ENCODE peak calls at places on chromosomes 13 and 19, in nine cellular contexts. A is fibroblast of lung; R is upper lobe of right lung; B is dorsolateral prefrontal cortex; C is fibroblast of pulmonary artery; M is cardiac muscle cell; J is CD8-positive, alpha-beta memory T cell; X is H7; S is epithelial cell of proximal tubule. D is an unnamed sample.

GRCh38 chr19:3176715-3177501 is 1.7 kb upstream of the S1PR4 start:
- DNase-seq in A (peak), R (peak), B (no peak), C (no peak), M (no peak), J (peak), X (peak), S (no peak), D (no peak)

GRCh38 chr13:45863716-45864590 is 12.4 kb upstream of the SIAH3 start:
- DNase-seq in A (no peak), R (no peak), B (peak), C (no peak), M (no peak), J (no peak), X (no peak), S (no peak), D (no peak)

GRCh38 chr13:100589178-100589725 is 663 bp upstream of the GGACT start:
- DNase-seq in A (no peak), R (no peak), B (no peak), C (no peak), M (no peak), J (no peak), X (no peak), S (no peak), D (no peak)

GRCh38 chr13:97043302-97043701 is 49.0 kb upstream of the OXGR1 start:
- DNase-seq in A (peak), R (no peak), B (no peak), C (peak), M (peak), J (no peak), X (no peak), S (no peak), D (peak)

GRCh38 chr13:22193070-22193469 is 522.2 kb downstream of the FGF9 start:
- DNase-seq in A (no peak), R (no peak), B (no peak), C (no peak), M (no peak), J (no peak), X (no peak), S (no peak), D (no peak)

GRCh38 chr13:36275190-36276002 is 22.2 kb downstream of the CCDC169 start:
- DNase-seq in A (peak), R (no peak), B (no peak), C (peak), M (peak), J (no peak), X (no peak), S (no peak), D (peak)

GRCh38 chr19:56838930-56839664 is 1.4 kb downstream of the PEG3 start:
- DNase-seq in A (peak), R (peak), B (peak), C (peak), M (peak), J (no peak), X (no peak), S (peak), D (no peak)

GRCh38 chr13:52447354-52447753 is 3.1 kb downstream of the VPS36 start:
- DNase-seq in A (peak), R (no peak), B (no peak), C (no peak), M (no peak), J (no peak), X (no peak), S (no peak), D (no peak)

GRCh38 chr19:19575411-19575810 is 37.3 kb downstream of the CILP2 start:
- DNase-seq in A (no peak), R (no peak), B (no peak), C (no peak), M (no peak), J (no peak), X (peak), S (no peak), D (no peak)

GRCh38 chr13:95553614-95554385 is 1.3 kb downstream of the CLDN10 start:
- DNase-seq in A (no peak), R (no peak), B (no peak), C (no peak), M (peak), J (no peak), X (peak), S (no peak), D (no peak)

GRCh38 chr13:27024781-27025492 is 146.7 kb downstream of the USP12 start:
- DNase-seq in A (no peak), R (no peak), B (no peak), C (no peak), M (no peak), J (no peak), X (no peak), S (no peak), D (no peak)

GRCh38 chr19:19381007-19381926 is 24.2 kb upstream of the GATAD2A start:
- DNase-seq in A (no peak), R (no peak), B (no peak), C (no peak), M (no peak), J (no peak), X (peak), S (no peak), D (no peak)

GRCh38 chr13:45851171-45851889 is at the start of gene SIAH3:
- DNase-seq in A (peak), R (no peak), B (peak), C (peak), M (peak), J (no peak), X (peak), S (no peak), D (no peak)

GRCh38 chr13:108070491-108070890 is 144.8 kb downstream of the LIG4 start:
- DNase-seq in A (peak), R (no peak), B (no peak), C (no peak), M (no peak), J (no peak), X (no peak), S (no peak), D (no peak)

GRCh38 chr13:25085125-25085742 is 10.7 kb upstream of the PABPC3 start:
- DNase-seq in A (peak), R (no peak), B (peak), C (peak), M (peak), J (no peak), X (peak), S (peak), D (peak)

GRCh38 chr19:14370169-14370998 is 10.9 kb upstream of the ADGRE5 start:
- DNase-seq in A (no peak), R (no peak), B (no peak), C (no peak), M (no peak), J (peak), X (no peak), S (no peak), D (peak)
- H3K4me3 ChIP-seq in A (no peak), R (peak), B (no peak), C (no peak), M (no peak), J (peak), X (no peak), S (no peak), D (no peak)

GRCh38 chr19:35856001-35856400 is 710 bp upstream of the KIRREL2 start:
- DNase-seq in A (no peak), R (no peak), B (no peak), C (no peak), M (no peak), J (no peak), X (peak), S (no peak), D (no peak)
- H3K4me3 ChIP-seq in A (no peak), R (no peak), B (peak), C (no peak), M (peak), J (peak), X (peak), S (no peak), D (peak)

DNA sequence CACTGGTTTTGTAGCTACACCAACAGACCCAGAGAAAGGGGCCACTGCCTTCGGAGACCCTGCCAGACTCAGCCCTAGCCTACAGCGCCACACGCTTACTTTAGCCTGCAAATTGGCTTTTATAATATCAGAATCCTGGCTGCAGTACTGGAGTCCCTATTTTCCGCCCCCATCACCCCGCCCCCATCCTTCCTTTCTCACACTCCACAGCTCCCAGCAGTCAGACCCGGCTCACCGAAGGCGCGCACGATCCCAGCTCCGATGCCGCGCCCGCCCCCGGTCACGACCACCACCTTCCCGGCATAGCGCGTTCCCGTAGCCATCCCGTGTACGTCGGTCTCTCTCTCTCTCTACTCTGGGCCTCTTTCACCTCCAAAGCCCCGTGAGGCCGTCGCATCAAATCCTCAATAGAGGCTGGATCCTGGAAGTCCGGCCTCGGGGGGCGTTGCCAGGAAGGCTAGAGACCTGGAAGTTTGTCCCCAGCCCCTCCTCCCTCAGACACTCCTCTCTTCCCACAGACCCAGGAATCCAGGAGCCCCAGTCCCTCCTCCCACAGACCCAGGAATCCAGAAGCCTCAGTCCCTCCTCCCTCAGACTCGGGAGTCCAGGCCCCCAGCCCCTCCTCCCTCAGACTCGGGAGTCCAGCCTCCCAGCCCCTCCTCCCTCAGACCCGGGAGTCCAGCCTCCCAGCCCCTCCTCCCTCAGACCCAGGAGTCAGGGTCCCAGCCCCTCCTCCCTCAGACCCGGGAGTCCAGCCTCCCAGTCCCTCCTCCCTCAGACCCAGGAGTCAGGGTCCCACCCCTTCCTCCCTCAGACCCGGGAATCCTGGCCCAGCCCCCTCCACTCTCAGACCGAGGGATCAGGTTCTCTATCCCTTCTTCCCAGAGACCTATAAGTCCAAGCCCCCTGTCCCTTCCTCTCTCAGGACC is at the start of gene HSD17B14:
- DNase-seq in A (peak), R (peak), B (no peak), C (peak), M (peak), J (no peak), X (peak), S (no peak), D (peak)
- H3K4me3 ChIP-seq in A (peak), R (peak), B (peak), C (peak), M (peak), J (peak), X (peak), S (peak), D (peak)

GRCh38 chr19:4228765-4229178 is 551 bp upstream of the EBI3 start:
- DNase-seq in A (no peak), R (no peak), B (no peak), C (no peak), M (no peak), J (no peak), X (no peak), S (no peak), D (no peak)
- H3K4me3 ChIP-seq in A (no peak), R (no peak), B (no peak), C (no peak), M (no peak), J (no peak), X (no peak), S (no peak), D (no peak)

DNA sequence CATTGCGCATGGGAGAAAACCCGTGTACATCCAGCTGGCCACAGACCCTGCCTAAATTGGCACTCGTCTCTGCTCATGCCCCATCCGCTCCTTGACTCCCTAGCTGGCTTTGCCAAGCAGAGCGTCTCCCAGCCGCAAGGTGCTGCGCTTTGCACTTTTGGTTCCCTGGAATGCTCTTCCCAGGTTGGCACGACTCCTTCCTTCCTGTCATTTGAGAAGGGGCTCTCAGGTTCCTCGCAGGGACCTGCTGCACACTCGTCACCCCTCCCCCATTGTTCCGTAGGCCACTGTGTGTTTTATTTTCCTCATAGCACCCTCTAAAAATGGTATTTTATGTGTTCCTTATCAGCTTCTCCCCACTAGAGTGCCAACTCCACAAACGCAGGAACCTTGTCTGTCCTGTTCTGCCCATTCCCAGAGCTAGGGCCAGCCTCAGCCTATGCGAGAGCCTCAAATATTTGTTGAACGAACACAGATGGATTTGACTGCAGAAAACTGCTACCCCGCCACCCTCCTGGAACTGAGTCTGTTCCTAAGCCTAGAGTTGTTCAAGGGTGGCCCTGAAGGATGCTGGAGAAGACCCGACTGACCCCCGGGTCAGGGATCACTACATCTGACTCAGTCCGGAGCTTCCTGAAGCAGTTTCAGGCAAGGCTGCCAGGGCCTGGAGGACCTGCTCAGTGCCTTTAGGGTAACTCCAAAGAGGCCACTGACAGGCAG is 8.4 kb upstream of the CEBPA start:
- DNase-seq in A (no peak), R (peak), B (no peak), C (no peak), M (no peak), J (no peak), X (no peak), S (no peak), D (no peak)
- H3K4me3 ChIP-seq in A (no peak), R (no peak), B (no peak), C (no peak), M (no peak), J (no peak), X (no peak), S (no peak), D (no peak)

GRCh38 chr19:13848811-13849241 is 28.1 kb upstream of the NANOS3 start:
- DNase-seq in A (no peak), R (no peak), B (no peak), C (no peak), M (no peak), J (no peak), X (peak), S (no peak), D (no peak)

GRCh38 chr19:13847033-13847899 is 29.7 kb upstream of the NANOS3 start:
- DNase-seq in A (peak), R (peak), B (peak), C (peak), M (peak), J (peak), X (peak), S (peak), D (peak)

GRCh38 chr19:13847900-13848677 is 28.8 kb upstream of the NANOS3 start:
- DNase-seq in A (no peak), R (no peak), B (no peak), C (no peak), M (no peak), J (no peak), X (peak), S (no peak), D (no peak)

GRCh38 chr19:13844130-13844631 is 32.8 kb upstream of the NANOS3 start:
- DNase-seq in A (no peak), R (no peak), B (no peak), C (no peak), M (no peak), J (no peak), X (peak), S (no peak), D (no peak)

DNA sequence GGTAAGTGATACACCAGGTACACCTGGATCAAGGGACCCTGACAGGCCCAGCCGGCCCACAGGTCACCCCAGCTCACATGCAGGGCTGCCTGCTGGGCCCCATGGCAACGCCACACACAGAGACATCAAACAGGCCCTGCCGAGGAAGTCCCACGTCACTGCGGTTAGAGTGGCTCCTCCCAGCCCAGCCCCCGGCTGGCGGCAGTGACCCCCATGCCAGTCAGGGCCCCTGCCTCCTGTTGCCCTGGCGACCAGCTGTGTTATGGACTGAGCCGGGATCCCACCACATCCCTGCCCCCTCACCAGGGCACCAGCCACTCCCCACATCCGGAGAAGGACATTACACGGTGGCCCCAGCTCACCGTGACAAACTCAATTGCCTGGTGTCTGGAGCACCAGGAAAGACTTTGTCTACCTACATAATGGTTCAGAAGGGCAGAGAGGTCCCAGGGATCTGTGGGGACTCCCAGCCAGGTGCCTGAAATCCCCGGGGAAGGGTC is 30.4 kb upstream of the NANOS3 start:
- DNase-seq in A (peak), R (peak), B (no peak), C (peak), M (peak), J (peak), X (peak), S (peak), D (no peak)
- H3K4me3 ChIP-seq in A (peak), R (peak), B (peak), C (peak), M (peak), J (peak), X (peak), S (peak), D (peak)

GRCh38 chr13:106117640-106118039 is 417.8 kb downstream of the EFNB2 start:
- DNase-seq in A (no peak), R (no peak), B (no peak), C (no peak), M (no peak), J (no peak), X (no peak), S (no peak), D (no peak)

GRCh38 chr13:106112191-106112590 is 423.3 kb downstream of the EFNB2 start:
- DNase-seq in A (no peak), R (no peak), B (no peak), C (no peak), M (no peak), J (no peak), X (no peak), S (no peak), D (no peak)

GRCh38 chr13:106113796-106114195 is 421.7 kb downstream of the EFNB2 start:
- DNase-seq in A (no peak), R (no peak), B (no peak), C (no peak), M (no peak), J (no peak), X (no peak), S (no peak), D (no peak)

GRCh38 chr13:106117035-106117434 is 418.4 kb downstream of the EFNB2 start:
- DNase-seq in A (peak), R (no peak), B (no peak), C (no peak), M (peak), J (no peak), X (no peak), S (no peak), D (no peak)

DNA sequence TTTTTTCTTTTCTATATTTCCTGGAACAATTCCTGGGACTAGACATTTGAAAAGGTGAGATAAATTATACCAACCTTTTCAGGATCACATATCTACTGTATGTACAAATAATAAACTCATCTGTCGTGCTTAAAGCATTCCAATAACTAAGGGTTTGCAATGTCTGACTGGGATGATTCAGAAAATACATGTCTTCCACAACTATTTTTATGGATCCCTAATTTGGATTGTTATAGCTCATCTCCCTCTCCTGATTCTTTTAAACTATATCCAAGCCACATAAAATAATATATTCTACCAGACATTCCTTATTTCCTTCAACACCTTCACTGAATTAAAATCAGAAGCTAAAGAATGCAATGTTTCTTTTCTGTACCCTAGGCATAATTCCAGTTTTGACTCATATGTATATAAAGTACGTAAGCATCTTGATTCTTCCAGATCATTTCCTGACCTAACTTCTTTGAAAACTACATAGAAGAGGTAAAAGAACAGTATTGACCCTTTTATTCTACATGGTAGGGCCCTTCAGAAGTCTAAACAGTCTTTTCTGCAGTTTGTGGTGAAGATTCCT is 420.4 kb downstream of the EFNB2 start:
- DNase-seq in A (peak), R (no peak), B (no peak), C (no peak), M (no peak), J (no peak), X (no peak), S (no peak), D (no peak)
- H3K4me3 ChIP-seq in A (no peak), R (no peak), B (no peak), C (no peak), M (no peak), J (no peak), X (no peak), S (no peak), D (no peak)

GRCh38 chr19:16572332-16573211 is at the start of gene SLC35E1:
- DNase-seq in A (peak), R (peak), B (peak), C (peak), M (peak), J (peak), X (peak), S (peak), D (peak)

GRCh38 chr19:16571283-16571682 is 932 bp downstream of the SLC35E1 start:
- DNase-seq in A (peak), R (no peak), B (no peak), C (peak), M (peak), J (no peak), X (no peak), S (no peak), D (no peak)

GRCh38 chr19:16566702-16567101 is 5.5 kb downstream of the SLC35E1 start:
- DNase-seq in A (no peak), R (no peak), B (no peak), C (no peak), M (no peak), J (no peak), X (no peak), S (no peak), D (no peak)

GRCh38 chr19:16571689-16572331 is 405 bp downstream of the SLC35E1 start:
- DNase-seq in A (peak), R (no peak), B (no peak), C (peak), M (peak), J (no peak), X (no peak), S (no peak), D (no peak)

GRCh38 chr19:16569609-16570320 is 2.5 kb downstream of the SLC35E1 start:
- DNase-seq in A (no peak), R (peak), B (no peak), C (no peak), M (no peak), J (no peak), X (no peak), S (no peak), D (no peak)
- H3K4me3 ChIP-seq in A (no peak), R (no peak), B (no peak), C (no peak), M (no peak), J (no peak), X (no peak), S (no peak), D (no peak)

GRCh38 chr19:55058781-55059610 is 4.0 kb downstream of the RDH13 start:
- DNase-seq in A (no peak), R (no peak), B (no peak), C (no peak), M (no peak), J (no peak), X (peak), S (no peak), D (no peak)

GRCh38 chr19:55053735-55054134 is 9.2 kb downstream of the RDH13 start:
- DNase-seq in A (no peak), R (no peak), B (no peak), C (no peak), M (no peak), J (no peak), X (peak), S (no peak), D (no peak)

GRCh38 chr19:55050749-55051532 is 12.0 kb downstream of the RDH13 start:
- DNase-seq in A (no peak), R (no peak), B (no peak), C (no peak), M (no peak), J (no peak), X (peak), S (no peak), D (no peak)

GRCh38 chr19:55056827-55057226 is 6.1 kb downstream of the RDH13 start:
- DNase-seq in A (no peak), R (no peak), B (no peak), C (no peak), M (no peak), J (no peak), X (no peak), S (no peak), D (no peak)
- H3K4me3 ChIP-seq in A (no peak), R (no peak), B (no peak), C (no peak), M (no peak), J (no peak), X (no peak), S (no peak), D (no peak)

GRCh38 chr13:50167967-50168366 is 152.7 kb downstream of the KCNRG start:
- DNase-seq in A (no peak), R (no peak), B (no peak), C (no peak), M (no peak), J (no peak), X (no peak), S (no peak), D (no peak)
- H3K4me3 ChIP-seq in A (no peak), R (no peak), B (no peak), C (no peak), M (no peak), J (no peak), X (no peak), S (no peak), D (no peak)

D was measured in HAP-1.